ENCODE peak calls at places on chromosomes 6 and 20, in ten cellular contexts. I is Panc1, H is fibroblast of lung, B is kidney, C is HCT116, E is esophagus squamous epithelium, D is mammary epithelial cell, F is psoas muscle, K is IMR-90, Y is endothelial cell of umbilical vein. S is an unnamed sample.

GRCh38 chr6:35213824-35214756 is at the start of gene SCUBE3:
- DNase-seq in I (no peak), H (peak), B (peak), C (no peak), E (no peak), D (peak), F (peak), K (peak), Y (peak), S (no peak)

GRCh38 chr6:128569737-128570438 is 49.5 kb upstream of the PTPRK start:
- DNase-seq in I (peak), H (peak), B (no peak), C (peak), E (no peak), D (peak), F (no peak), K (peak), Y (peak), S (no peak)

GRCh38 chr6:121826156-121826810 is 390.8 kb downstream of the GJA1 start:
- DNase-seq in I (peak), H (peak), B (no peak), C (peak), E (no peak), D (peak), F (no peak), K (peak), Y (peak), S (no peak)

GRCh38 chr6:47230579-47230978 is 79.1 kb downstream of the TNFRSF21 start:
- DNase-seq in I (no peak), H (no peak), B (no peak), C (no peak), E (no peak), D (no peak), F (no peak), K (no peak), Y (no peak), S (no peak)

GRCh38 chr20:31605902-31606677 is 1.0 kb downstream of the ID1 start:
- DNase-seq in I (no peak), H (peak), B (peak), C (no peak), E (no peak), D (peak), F (peak), K (no peak), Y (peak), S (no peak)

GRCh38 chr20:59568509-59569024 is 35.8 kb upstream of the PHACTR3 start:
- DNase-seq in I (no peak), H (no peak), B (no peak), C (no peak), E (no peak), D (no peak), F (no peak), K (no peak), Y (no peak), S (no peak)

GRCh38 chr6:139981810-139982550 is 607.5 kb upstream of the CITED2 start:
- DNase-seq in I (peak), H (peak), B (no peak), C (peak), E (no peak), D (no peak), F (no peak), K (peak), Y (peak), S (no peak)

GRCh38 chr20:62776692-62777527 is 19.4 kb upstream of the MRGBP start:
- DNase-seq in I (no peak), H (no peak), B (no peak), C (peak), E (no peak), D (peak), F (no peak), K (peak), Y (no peak), S (peak)

GRCh38 chr20:47949230-47949629 is 163.9 kb upstream of the SULF2 start:
- DNase-seq in I (no peak), H (no peak), B (no peak), C (no peak), E (no peak), D (peak), F (no peak), K (no peak), Y (no peak), S (no peak)

GRCh38 chr20:49483018-49483705 is 694 bp upstream of the KCNB1 start:
- DNase-seq in I (no peak), H (no peak), B (no peak), C (no peak), E (no peak), D (no peak), F (no peak), K (no peak), Y (no peak), S (no peak)
- H3K4me3 ChIP-seq in I (peak), H (no peak), B (no peak), C (peak), E (peak), D (no peak), F (peak), K (no peak), Y (no peak), S (no peak)

DNA sequence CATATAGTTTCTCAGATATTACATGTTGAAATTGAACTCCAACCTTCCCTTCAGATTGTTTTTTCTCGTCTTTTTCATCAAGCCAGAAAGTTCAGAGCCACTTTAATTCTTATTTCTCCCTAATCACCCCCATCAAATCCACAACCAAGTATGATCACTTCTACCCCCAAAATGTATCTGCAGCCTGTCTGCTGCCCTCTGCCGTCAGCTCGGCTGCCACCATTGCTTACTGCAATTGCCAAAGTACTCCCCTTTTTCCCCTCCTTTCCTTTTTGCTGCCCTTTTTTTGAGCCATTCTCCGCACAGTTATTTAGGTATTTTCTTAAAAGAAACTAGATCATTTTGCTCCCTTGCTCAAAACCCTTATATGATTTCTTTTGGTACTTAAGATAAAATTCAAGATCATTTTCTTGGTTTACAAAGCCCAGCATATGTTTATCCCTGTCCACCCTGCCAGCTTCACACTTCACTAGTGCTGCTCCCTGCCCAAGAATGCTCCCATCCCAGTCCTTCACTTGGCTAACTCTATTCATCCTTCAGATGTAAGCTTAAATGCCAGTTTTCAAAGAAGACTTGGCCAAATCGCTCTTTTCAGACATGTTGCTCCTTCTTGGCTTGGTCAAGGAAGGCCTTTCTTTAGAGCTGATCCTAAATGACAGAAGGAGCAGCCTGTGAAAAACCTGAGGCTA is 63.6 kb downstream of the SH3BGRL2 start:
- DNase-seq in I (no peak), H (no peak), B (no peak), C (no peak), E (no peak), D (no peak), F (no peak), K (no peak), Y (no peak), S (no peak)
- TF ChIP-seq CTCF in I (peak), H (peak), B (no peak), C (no peak), E (no peak), D (no peak), F (no peak), K (no peak), Y (no peak), S (no peak)

DNA sequence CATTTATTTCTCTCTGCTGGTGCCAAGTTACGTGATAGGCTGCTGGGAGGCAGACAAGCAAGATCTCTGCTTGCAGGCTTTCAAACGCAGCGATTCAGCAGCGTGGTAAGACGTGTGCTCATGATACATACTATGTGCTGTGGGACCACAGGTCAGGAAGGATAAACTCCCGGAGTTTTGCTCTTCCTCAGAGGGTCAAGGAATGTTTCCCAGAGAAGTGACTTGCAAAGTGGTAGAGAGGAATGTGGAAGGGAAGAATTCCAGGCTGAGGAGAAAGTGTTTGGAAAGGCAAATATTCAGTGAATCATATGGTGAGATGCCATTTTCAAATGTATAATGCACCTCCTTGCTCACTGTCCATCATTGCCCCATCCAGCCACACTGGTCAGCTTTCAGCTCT is 46.5 kb downstream of the UTRN start:
- DNase-seq in I (no peak), H (peak), B (no peak), C (no peak), E (no peak), D (no peak), F (no peak), K (peak), Y (no peak), S (no peak)
- H3K4me3 ChIP-seq in I (no peak), H (no peak), B (peak), C (no peak), E (peak), D (no peak), F (peak), K (no peak), Y (no peak), S (no peak)

GRCh38 chr6:31193206-31193605 is 22.7 kb upstream of the POU5F1 start:
- DNase-seq in I (no peak), H (no peak), B (no peak), C (no peak), E (no peak), D (no peak), F (no peak), K (no peak), Y (no peak), S (no peak)
- TF ChIP-seq CTCF in I (no peak), H (no peak), B (no peak), C (peak), E (no peak), D (no peak), F (no peak), K (no peak), Y (no peak), S (peak)

GRCh38 chr6:15243994-15244604 is 1.8 kb upstream of the JARID2 start:
- DNase-seq in I (no peak), H (no peak), B (peak), C (no peak), E (no peak), D (no peak), F (no peak), K (no peak), Y (no peak), S (no peak)
- H3K4me3 ChIP-seq in I (peak), H (peak), B (peak), C (peak), E (peak), D (peak), F (peak), K (peak), Y (no peak), S (peak)

GRCh38 chr6:168385858-168386735 is 54.9 kb upstream of the SMOC2 start:
- DNase-seq in I (no peak), H (no peak), B (peak), C (no peak), E (no peak), D (no peak), F (no peak), K (no peak), Y (no peak), S (no peak)

GRCh38 chr6:168384045-168385038 is 56.6 kb upstream of the SMOC2 start:
- DNase-seq in I (no peak), H (no peak), B (peak), C (no peak), E (no peak), D (no peak), F (peak), K (no peak), Y (no peak), S (no peak)

GRCh38 chr6:168387426-168387825 is 53.6 kb upstream of the SMOC2 start:
- DNase-seq in I (no peak), H (no peak), B (peak), C (no peak), E (no peak), D (no peak), F (no peak), K (no peak), Y (no peak), S (no peak)

GRCh38 chr6:168386973-168387372 is 54.0 kb upstream of the SMOC2 start:
- DNase-seq in I (no peak), H (no peak), B (no peak), C (no peak), E (no peak), D (no peak), F (no peak), K (no peak), Y (no peak), S (no peak)

DNA sequence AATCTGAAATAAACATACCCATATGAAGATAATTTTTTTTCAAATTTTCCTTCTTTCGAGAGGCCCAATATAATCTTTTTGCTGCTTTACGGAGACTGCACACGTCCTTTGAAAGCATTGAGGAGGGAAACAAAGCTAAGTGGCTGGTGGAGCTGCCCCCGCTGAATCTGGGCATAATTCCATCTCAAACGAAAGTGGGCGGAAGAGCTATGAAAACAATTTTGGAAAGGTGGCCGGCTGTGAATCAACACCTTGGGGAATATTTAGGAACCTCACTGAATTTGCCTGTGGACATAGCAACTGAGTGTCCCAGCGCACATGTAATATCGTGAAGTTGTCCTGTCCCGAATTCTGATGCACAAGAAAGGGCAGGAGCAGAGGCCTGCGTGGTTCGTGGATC is 55.6 kb upstream of the SMOC2 start:
- DNase-seq in I (no peak), H (no peak), B (no peak), C (no peak), E (no peak), D (no peak), F (no peak), K (no peak), Y (no peak), S (no peak)
- TF ChIP-seq CTCF in I (no peak), H (no peak), B (no peak), C (no peak), E (no peak), D (no peak), F (no peak), K (no peak), Y (no peak), S (no peak)

GRCh38 chr6:57024775-57025174 is 21.7 kb upstream of the KIAA1586 start:
- DNase-seq in I (no peak), H (no peak), B (no peak), C (no peak), E (no peak), D (no peak), F (no peak), K (no peak), Y (no peak), S (no peak)
- H3K4me3 ChIP-seq in I (no peak), H (no peak), B (no peak), C (no peak), E (no peak), D (no peak), F (no peak), K (no peak), Y (no peak), S (no peak)

GRCh38 chr20:40715491-40715890 is 26.5 kb upstream of the MAFB start:
- DNase-seq in I (no peak), H (no peak), B (no peak), C (no peak), E (no peak), D (no peak), F (no peak), K (no peak), Y (no peak), S (no peak)
- TF ChIP-seq CTCF in I (no peak), H (no peak), B (no peak), C (no peak), E (no peak), D (no peak), F (no peak), K (no peak), Y (no peak), S (no peak)

GRCh38 chr6:142935553-142936517 is 9.1 kb downstream of the HIVEP2 start:
- DNase-seq in I (no peak), H (no peak), B (peak), C (no peak), E (no peak), D (no peak), F (no peak), K (no peak), Y (no peak), S (peak)

GRCh38 chr6:142932788-142933362 is 12.1 kb downstream of the HIVEP2 start:
- DNase-seq in I (no peak), H (no peak), B (no peak), C (no peak), E (no peak), D (no peak), F (no peak), K (no peak), Y (no peak), S (peak)

GRCh38 chr6:142933701-142934100 is 11.3 kb downstream of the HIVEP2 start:
- DNase-seq in I (no peak), H (no peak), B (no peak), C (no peak), E (no peak), D (no peak), F (no peak), K (no peak), Y (no peak), S (no peak)

GRCh38 chr6:142934599-142934998 is 10.4 kb downstream of the HIVEP2 start:
- DNase-seq in I (no peak), H (no peak), B (no peak), C (no peak), E (no peak), D (no peak), F (no peak), K (no peak), Y (no peak), S (no peak)

GRCh38 chr6:142934190-142934589 is 10.8 kb downstream of the HIVEP2 start:
- DNase-seq in I (no peak), H (no peak), B (no peak), C (no peak), E (no peak), D (no peak), F (no peak), K (no peak), Y (no peak), S (no peak)
- H3K4me3 ChIP-seq in I (no peak), H (no peak), B (no peak), C (no peak), E (no peak), D (no peak), F (no peak), K (no peak), Y (no peak), S (no peak)

GRCh38 chr20:39810269-39810668 is 848.1 kb downstream of the DHX35 start:
- DNase-seq in I (no peak), H (no peak), B (no peak), C (no peak), E (no peak), D (no peak), F (no peak), K (no peak), Y (no peak), S (no peak)

GRCh38 chr20:39813190-39813829 is 851.2 kb downstream of the DHX35 start:
- DNase-seq in I (no peak), H (no peak), B (no peak), C (no peak), E (no peak), D (no peak), F (no peak), K (no peak), Y (no peak), S (no peak)

GRCh38 chr20:39812116-39812515 is 850.0 kb downstream of the DHX35 start:
- DNase-seq in I (no peak), H (peak), B (no peak), C (no peak), E (no peak), D (peak), F (no peak), K (no peak), Y (no peak), S (no peak)
- TF ChIP-seq CTCF in I (no peak), H (no peak), B (no peak), C (no peak), E (no peak), D (no peak), F (no peak), K (no peak), Y (no peak), S (no peak)

S was measured in GM12864.